ENCODE peak calls at places on chromosomes 13 and 19, in seven cellular contexts. A is OCI-LY7, H is mucosa of descending colon, L is GM06990, O is testis, R is neural progenitor cell, K is kidney epithelial cell. N is an unnamed sample. For H3K36me3, the result is how much of the 10 kb centered on the place peaks cover.

GRCh38 chr13:54185785-54186184 is 1157.2 kb downstream of the OLFM4 start:
- DNase-seq in A (no peak), H (no peak), L (no peak), O (no peak), R (peak), K (no peak), N (peak)

GRCh38 chr13:24671367-24672117 is 8.7 kb upstream of the ATP12A start:
- DNase-seq in A (peak), H (peak), L (no peak), O (peak), R (peak), K (peak), N (peak)

GRCh38 chr13:98187862-98188261 is 10.8 kb upstream of the RNF113B start:
- DNase-seq in A (no peak), H (no peak), L (no peak), O (peak), R (no peak), K (no peak), N (no peak)

GRCh38 chr13:39815345-39816111 is 160.1 kb downstream of the COG6 start:
- DNase-seq in A (no peak), H (no peak), L (no peak), O (no peak), R (no peak), K (no peak), N (no peak)

GRCh38 chr13:19153782-19154450 is 27.7 kb downstream of the TUBA3C start:
- DNase-seq in A (no peak), H (no peak), L (no peak), O (peak), R (no peak), K (no peak), N (no peak)

GRCh38 chr19:47068246-47068645 is 19.8 kb upstream of the TMEM160 start:
- DNase-seq in A (no peak), H (no peak), L (no peak), O (no peak), R (no peak), K (no peak), N (no peak)

GRCh38 chr19:57830071-57830602 is at the start of gene ZNF587B:
- DNase-seq in A (peak), H (peak), L (peak), O (peak), R (peak), K (no peak), N (peak)

GRCh38 chr13:79481685-79482052 is 714 bp downstream of the NDFIP2 start:
- DNase-seq in A (peak), H (peak), L (no peak), O (no peak), R (no peak), K (no peak), N (peak)

DNA sequence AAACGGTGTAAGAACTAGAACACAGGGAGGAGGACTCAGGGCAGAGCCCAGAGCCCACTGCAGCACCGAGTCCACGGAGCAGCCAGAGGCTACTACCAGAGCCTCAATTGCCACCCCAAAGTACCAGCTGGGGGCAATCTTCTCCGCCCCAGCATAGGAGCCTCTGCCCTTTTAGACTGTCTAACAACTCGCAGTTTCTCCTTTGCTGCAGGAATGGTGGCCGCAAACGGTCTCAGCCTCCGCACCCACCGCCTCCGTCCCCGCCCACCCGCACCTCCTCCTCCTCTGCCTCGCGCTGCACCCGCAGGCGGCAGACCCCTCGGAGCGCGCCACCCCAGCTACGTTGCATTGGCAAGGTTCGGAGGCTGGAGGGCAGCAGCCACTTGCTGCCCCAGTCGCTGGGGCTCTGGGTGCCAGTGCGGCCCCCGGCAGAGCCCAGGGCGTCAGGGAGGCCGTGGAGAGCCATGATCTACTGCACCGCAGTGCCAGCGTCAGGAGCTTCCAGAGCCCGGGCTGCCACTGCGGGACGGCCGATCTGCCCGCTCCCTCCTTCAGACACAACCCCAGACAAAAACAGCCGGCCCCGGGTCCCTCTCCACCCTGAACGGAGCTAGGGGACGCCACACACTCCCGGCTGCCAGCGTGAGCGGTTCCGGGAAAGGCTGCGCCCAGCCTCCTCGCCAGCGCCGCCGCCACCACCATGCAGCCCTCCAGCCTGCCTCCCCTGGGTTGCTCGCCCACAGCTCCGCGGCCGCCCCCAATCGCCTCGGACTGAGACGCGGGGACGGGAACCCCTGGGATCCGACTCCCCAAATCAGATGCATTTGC is 1.8 kb downstream of the FGF14 start:
- DNase-seq in A (no peak), H (no peak), L (peak), O (peak), R (peak), K (no peak), N (no peak)
- TF ChIP-seq CTCF in A (no peak), H (no peak), L (peak), O (no peak), R (peak), K (peak), N (peak)

GRCh38 chr19:1862424-1863307 is 713 bp downstream of the KLF16 start:
- DNase-seq in A (peak), H (peak), L (peak), O (no peak), R (peak), K (no peak), N (no peak)

GRCh38 chr19:1860821-1861598 is 2.4 kb downstream of the KLF16 start:
- DNase-seq in A (no peak), H (no peak), L (no peak), O (no peak), R (no peak), K (no peak), N (no peak)

GRCh38 chr19:1860133-1860775 is 3.1 kb downstream of the KLF16 start:
- DNase-seq in A (peak), H (peak), L (no peak), O (peak), R (peak), K (no peak), N (peak)

GRCh38 chr19:1862068-1862423 is 1.3 kb downstream of the KLF16 start:
- DNase-seq in A (no peak), H (no peak), L (no peak), O (no peak), R (peak), K (no peak), N (no peak)

GRCh38 chr19:1861599-1862031 is 1.8 kb downstream of the KLF16 start:
- DNase-seq in A (no peak), H (no peak), L (no peak), O (no peak), R (no peak), K (no peak), N (no peak)
- H3K4me3 ChIP-seq in A (peak), H (no peak), L (peak), O (peak), R (peak), K (peak), N (peak)

GRCh38 chr13:112831196-112831595 is 137.8 kb upstream of the MCF2L start:
- DNase-seq in A (no peak), H (no peak), L (no peak), O (no peak), R (no peak), K (no peak), N (no peak)
- H3K36me3 ChIP-seq in A (under half), H (under half), L (under half), O (under half), R (under half), K (under half), N (under half)

DNA sequence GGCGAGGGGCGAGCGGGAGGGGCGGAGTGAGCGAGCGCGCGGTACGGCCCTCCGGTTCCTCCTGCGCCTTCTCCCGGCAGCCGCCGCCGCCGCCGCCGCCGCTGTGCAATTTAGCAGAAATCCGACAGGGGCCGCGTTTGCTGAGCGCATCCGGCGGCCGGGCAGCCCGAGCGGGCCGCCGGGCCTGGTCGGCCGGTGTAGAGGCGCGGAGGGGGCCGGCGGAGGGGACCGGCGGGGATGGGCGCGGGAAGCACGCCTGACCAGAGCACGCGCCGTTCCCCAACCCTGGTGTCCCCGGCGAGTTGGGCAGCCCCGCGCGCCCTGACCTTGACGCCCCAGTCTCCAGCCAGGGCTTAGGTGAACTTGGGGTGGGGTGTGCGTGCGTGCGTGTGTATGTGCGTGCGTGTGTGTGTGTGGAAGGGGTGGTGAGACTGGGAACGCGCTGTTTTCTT is 144.5 kb upstream of the ZNF536 start:
- DNase-seq in A (peak), H (peak), L (peak), O (peak), R (peak), K (no peak), N (no peak)
- TF ChIP-seq CTCF in A (peak), H (peak), L (no peak), O (peak), R (peak), K (peak), N (peak)

DNA sequence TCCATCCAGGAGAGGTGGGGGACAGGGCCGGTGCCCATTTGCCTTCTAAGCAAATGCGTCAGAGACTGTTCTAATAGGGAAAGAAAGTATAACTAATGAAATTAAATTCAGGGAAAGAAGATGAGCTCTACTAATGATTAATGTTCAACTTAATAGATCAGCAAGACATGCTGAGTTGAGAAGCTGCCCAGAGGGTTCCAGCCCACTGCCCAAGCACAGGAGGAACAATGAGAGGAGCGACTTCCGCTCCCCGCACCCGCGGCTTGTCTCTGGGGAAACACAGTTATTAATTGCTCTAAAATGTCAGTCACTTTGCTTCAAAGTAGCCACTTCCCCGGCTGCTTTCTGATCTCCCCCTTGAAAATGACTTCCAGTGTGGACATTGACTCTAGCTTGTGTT is 331.3 kb downstream of the UQCRFS1 start:
- DNase-seq in A (no peak), H (no peak), L (peak), O (peak), R (no peak), K (peak), N (no peak)
- H3K4me3 ChIP-seq in A (no peak), H (no peak), L (no peak), O (no peak), R (no peak), K (no peak), N (no peak)

N was measured in bronchial epithelial cell.